ENCODE peak calls at places on chromosomes 6 and 20, in four cellular contexts. V is putamen, I is lower leg skin, J is cardiac fibroblast. H is an unnamed sample.

GRCh38 chr20:37945034-37945660 is 42.2 kb downstream of the VSTM2L start:
- DNase-seq in V (no peak), I (peak; percentile 61), J (no peak), H (no peak)

GRCh38 chr6:7047966-7048365 is 59.8 kb upstream of the RREB1 start:
- DNase-seq in V (no peak), I (no peak), J (peak; percentile 48), H (no peak)

GRCh38 chr20:10131612-10132345 is 86.9 kb upstream of the SNAP25 start:
- DNase-seq in V (no peak), I (no peak), J (peak; percentile 40), H (no peak)

GRCh38 chr6:149166747-149167146 is 150.8 kb upstream of the TAB2 start:
- DNase-seq in V (no peak), I (no peak), J (no peak), H (no peak)

GRCh38 chr6:116616757-116617093 is 446 bp downstream of the RSPH4A start:
- DNase-seq in V (no peak), I (no peak), J (no peak), H (peak; percentile 5)

GRCh38 chr6:34476462-34476861 is 10.6 kb downstream of the PACSIN1 start:
- DNase-seq in V (no peak), I (no peak), J (no peak), H (no peak)

GRCh38 chr6:8065519-8065911 is 1.3 kb upstream of the BLOC1S5 start:
- DNase-seq in V (peak; percentile 61), I (no peak), J (no peak), H (no peak)

GRCh38 chr6:106620931-106621672 is 8.2 kb downstream of the RTN4IP1 start:
- DNase-seq in V (no peak), I (no peak), J (no peak), H (no peak)

GRCh38 chr6:85464722-85465150 is 14.9 kb downstream of the NT5E start:
- DNase-seq in V (no peak), I (no peak), J (peak; percentile 98), H (no peak)

GRCh38 chr20:62598761-62599194 is 43.5 kb upstream of the SLCO4A1 start:
- DNase-seq in V (no peak), I (no peak), J (no peak), H (no peak)

GRCh38 chr20:18613553-18613952 is 25.7 kb downstream of the DTD1 start:
- DNase-seq in V (no peak), I (peak; percentile 3), J (peak; percentile 43), H (no peak)

GRCh38 chr6:28811873-28812272 is 111.9 kb downstream of the TRIM27 start:
- DNase-seq in V (no peak), I (no peak), J (peak; percentile 66), H (no peak)

GRCh38 chr20:46739441-46740213 is 30.2 kb downstream of the SLC2A10 start:
- DNase-seq in V (no peak), I (no peak), J (no peak), H (no peak)

GRCh38 chr6:452301-453067 is 60.9 kb downstream of the IRF4 start:
- DNase-seq in V (no peak), I (no peak), J (peak; percentile 39), H (no peak)

GRCh38 chr6:42281570-42281969 is 63.9 kb upstream of the MRPS10 start:
- DNase-seq in V (no peak), I (peak; percentile 83), J (no peak), H (peak; percentile 70)

GRCh38 chr6:56370127-56370540 is 122.8 kb upstream of the COL21A1 start:
- DNase-seq in V (no peak), I (peak; percentile 89), J (peak; percentile 77), H (no peak)

GRCh38 chr20:235891-236290 is 8.8 kb downstream of the DEFB129 start:
- DNase-seq in V (no peak), I (no peak), J (peak; percentile 5), H (no peak)

GRCh38 chr20:37914672-37915433 is 11.9 kb downstream of the VSTM2L start:
- DNase-seq in V (no peak), I (no peak), J (no peak), H (peak; percentile 4)

GRCh38 chr20:10848810-10849370 is 175.1 kb upstream of the JAG1 start:
- DNase-seq in V (no peak), I (no peak), J (peak; percentile 96), H (no peak)

GRCh38 chr20:38156888-38157634 is 8.0 kb downstream of the TGM2 start:
- DNase-seq in V (no peak), I (no peak), J (peak; percentile 15), H (no peak)

GRCh38 chr6:78808933-78809332 is 58.4 kb upstream of the IRAK1BP1 start:
- DNase-seq in V (no peak), I (no peak), J (no peak), H (no peak)

GRCh38 chr6:53411451-53411850 is 62.7 kb upstream of the ELOVL5 start:
- DNase-seq in V (no peak), I (no peak), J (peak; percentile 30), H (no peak)

GRCh38 chr20:3797592-3798404 is 1.7 kb downstream of the CDC25B start:
- DNase-seq in V (no peak), I (no peak), J (no peak), H (no peak)